ENCODE peak calls at places on chromosomes 16 and 17, in five cellular contexts. X, R, K, Z and D are unnamed samples.

GRCh38 chr16:14586637-14587036 is 43.4 kb downstream of the PARN start:
- DNase-seq in X (no peak), R (no peak), K (no peak), Z (no peak), D (no peak)

GRCh38 chr17:39667262-39668140 is 752 bp upstream of the PNMT start:
- DNase-seq in R (no peak), X (peak; percentile 48), Z (no peak), K (no peak), D (peak; percentile 79)

GRCh38 chr17:76329664-76330063 is 21.6 kb upstream of the QRICH2 start:
- DNase-seq in K (no peak), Z (no peak), R (no peak), X (no peak), D (no peak)

GRCh38 chr16:75244225-75244792 is 7.1 kb downstream of the BCAR1 start:
- DNase-seq in R (peak; percentile 92), K (no peak), X (peak; percentile 45), Z (no peak), D (no peak)

GRCh38 chr17:38898291-38898679 is 27.1 kb upstream of the LASP1NB start:
- DNase-seq in X (no peak), K (no peak), Z (no peak), R (no peak), D (no peak)

GRCh38 chr17:57264250-57264649 is 7.9 kb downstream of the MSI2 start:
- DNase-seq in R (no peak), K (no peak), X (no peak), Z (no peak), D (peak; percentile 13)

GRCh38 chr16:76787394-76787793 is 403.6 kb upstream of the MON1B start:
- DNase-seq in K (no peak), Z (no peak), X (no peak), R (no peak), D (no peak)

GRCh38 chr16:74315059-74315458 is 18.4 kb downstream of the PSMD7 start:
- DNase-seq in Z (no peak), R (no peak), X (no peak), K (no peak), D (no peak)

GRCh38 chr16:3364774-3365427 is 9.2 kb downstream of the OR2C1 start:
- DNase-seq in X (peak; percentile 93), K (peak; percentile 83), Z (peak; percentile 83), R (peak; percentile 91), D (peak; percentile 45)

GRCh38 chr16:64162613-64163375 is 959.1 kb downstream of the CDH11 start:
- DNase-seq in X (no peak), K (no peak), Z (no peak), R (no peak), D (no peak)

GRCh38 chr16:23280483-23280967 is 21.6 kb upstream of the SCNN1B start:
- DNase-seq in R (no peak), Z (no peak), K (no peak), X (no peak), D (no peak)

GRCh38 chr17:78996781-78997201 is 12.8 kb downstream of the CANT1 start:
- DNase-seq in R (no peak), K (no peak), Z (peak; percentile 43), X (no peak), D (no peak)
- H3K27ac ChIP-seq in R (no peak overlapping the region), K (no peak overlapping the region), Z (peak overlapping the region; percentile 3), X (no peak overlapping the region), D (no peak overlapping the region)

GRCh38 chr16:57516176-57516725 is 20.1 kb downstream of the CCDC102A start:
- DNase-seq in Z (no peak), R (no peak), K (no peak), X (no peak), D (no peak)
- H3K27ac ChIP-seq in Z (no peak overlapping the region), R (no peak overlapping the region), K (no peak overlapping the region), X (no peak overlapping the region), D (no peak overlapping the region)

DNA sequence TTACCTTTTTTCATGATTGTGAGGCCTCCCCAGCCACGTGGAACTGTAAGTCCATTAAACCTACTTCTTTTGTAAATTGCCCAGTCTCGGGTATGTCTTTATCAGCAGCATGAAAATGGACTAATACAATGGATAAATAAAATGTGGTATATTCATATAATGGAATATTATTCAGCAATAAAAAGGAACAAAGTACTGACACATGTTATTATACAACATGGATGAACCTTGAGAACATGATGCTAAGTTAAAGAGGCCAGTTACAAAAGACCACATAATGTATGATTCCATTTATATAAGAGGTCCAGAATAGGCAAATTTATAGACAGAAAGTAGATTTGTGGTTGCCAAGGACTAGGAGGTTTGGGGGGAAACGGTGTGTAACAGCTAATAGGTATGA is 5.3 kb downstream of the ERN1 start:
- DNase-seq in Z (no peak), R (no peak), X (no peak), K (no peak), D (no peak)
- H3K27ac ChIP-seq in Z (no peak overlapping the region), R (no peak overlapping the region), X (no peak overlapping the region), K (no peak overlapping the region), D (no peak overlapping the region)

GRCh38 chr17:82601447-82602000 is 46.7 kb downstream of the WDR45B start:
- DNase-seq in K (no peak), R (no peak), Z (no peak), X (no peak), D (no peak)

GRCh38 chr17:82602487-82602886 is 45.8 kb downstream of the WDR45B start:
- DNase-seq in Z (no peak), X (no peak), R (no peak), K (no peak), D (no peak)

GRCh38 chr17:82603981-82604448 is 44.2 kb downstream of the WDR45B start:
- DNase-seq in X (peak; percentile 87), R (peak; percentile 87), Z (no peak), K (no peak), D (no peak)

GRCh38 chr17:82604532-82604931 is 43.7 kb downstream of the WDR45B start:
- DNase-seq in K (no peak), Z (no peak), X (peak; percentile 27), R (no peak), D (no peak)

GRCh38 chr17:82602986-82603385 is 45.3 kb downstream of the WDR45B start:
- DNase-seq in R (no peak), Z (no peak), K (no peak), X (no peak), D (no peak)
- H3K27ac ChIP-seq in R (no peak overlapping the region), Z (no peak overlapping the region), K (no peak overlapping the region), X (peak overlapping the region; percentile 78), D (no peak overlapping the region)

DNA sequence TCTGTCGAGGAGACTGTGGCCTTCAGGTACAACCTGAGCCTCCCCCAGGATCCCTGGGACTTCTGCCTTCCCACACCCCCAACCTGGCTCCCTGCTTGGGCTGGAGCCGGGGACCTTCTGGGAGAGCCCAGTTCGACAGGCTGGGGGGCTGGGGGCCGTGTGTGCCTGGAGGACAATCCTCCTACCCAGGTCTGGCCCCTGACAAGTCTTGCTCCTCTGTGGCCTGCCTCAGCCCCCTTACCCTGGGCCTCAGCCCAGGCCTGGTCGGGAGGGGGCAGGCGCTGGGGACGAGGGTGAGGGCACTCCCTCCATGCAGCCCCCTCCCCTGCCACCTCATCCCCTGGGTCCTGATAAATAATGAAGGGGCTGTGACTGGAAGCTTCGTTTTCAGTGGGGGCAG is 5.2 kb upstream of the BAHCC1 start:
- DNase-seq in K (no peak), R (no peak), Z (no peak), X (no peak), D (no peak)
- H3K27ac ChIP-seq in K (no peak overlapping the region), R (no peak overlapping the region), Z (no peak overlapping the region), X (peak overlapping the region; percentile 99), D (peak overlapping the region; percentile 89)

DNA sequence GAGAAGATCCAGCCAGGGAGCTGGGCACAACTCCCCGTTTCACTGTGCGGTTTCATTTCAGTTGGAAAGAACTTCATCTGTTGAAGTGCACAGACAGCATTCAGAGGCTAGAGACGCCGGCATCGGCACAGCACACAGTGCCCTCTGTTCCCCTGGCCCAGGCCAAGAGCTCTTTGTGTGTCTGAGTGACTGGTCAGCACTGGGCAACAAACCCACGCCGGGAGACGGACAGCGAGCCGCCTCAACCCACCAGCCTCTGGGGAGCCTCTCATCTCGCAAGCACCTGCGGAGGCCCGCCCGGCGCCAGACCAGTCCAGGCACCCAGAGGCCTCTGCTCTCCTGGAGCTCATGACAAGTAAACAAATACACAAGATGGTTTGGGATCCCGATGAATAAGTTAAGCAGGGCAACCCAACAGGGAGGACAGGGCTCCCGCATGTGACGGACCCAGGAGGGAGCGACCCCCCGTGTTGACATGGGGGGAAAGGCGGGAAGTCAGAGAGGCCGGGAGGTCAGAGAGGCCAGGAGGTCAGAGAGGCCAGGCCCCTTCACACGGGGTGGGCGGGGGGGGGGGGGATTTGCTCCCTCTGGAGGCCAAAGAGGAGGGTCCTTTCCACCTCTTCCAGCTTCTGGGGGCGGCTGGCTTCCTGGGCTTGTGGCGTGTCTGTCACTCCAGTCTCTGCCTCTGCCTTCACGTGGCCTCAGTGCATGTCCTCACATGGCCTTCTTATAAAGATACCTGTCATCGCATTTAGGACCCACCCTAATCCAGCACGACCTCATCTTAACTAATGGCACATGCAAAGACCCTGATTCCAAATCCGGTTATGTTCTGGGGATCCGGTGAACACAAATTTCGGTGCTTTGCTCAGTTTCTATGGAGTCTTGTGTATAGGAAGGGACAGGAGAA is 25.8 kb upstream of the KLHDC4 start:
- DNase-seq in Z (no peak), X (no peak), R (no peak), K (no peak), D (peak; percentile 66)
- H3K27ac ChIP-seq in Z (no peak overlapping the region), X (peak overlapping the region; percentile 73), R (no peak overlapping the region), K (no peak overlapping the region), D (no peak overlapping the region)

DNA sequence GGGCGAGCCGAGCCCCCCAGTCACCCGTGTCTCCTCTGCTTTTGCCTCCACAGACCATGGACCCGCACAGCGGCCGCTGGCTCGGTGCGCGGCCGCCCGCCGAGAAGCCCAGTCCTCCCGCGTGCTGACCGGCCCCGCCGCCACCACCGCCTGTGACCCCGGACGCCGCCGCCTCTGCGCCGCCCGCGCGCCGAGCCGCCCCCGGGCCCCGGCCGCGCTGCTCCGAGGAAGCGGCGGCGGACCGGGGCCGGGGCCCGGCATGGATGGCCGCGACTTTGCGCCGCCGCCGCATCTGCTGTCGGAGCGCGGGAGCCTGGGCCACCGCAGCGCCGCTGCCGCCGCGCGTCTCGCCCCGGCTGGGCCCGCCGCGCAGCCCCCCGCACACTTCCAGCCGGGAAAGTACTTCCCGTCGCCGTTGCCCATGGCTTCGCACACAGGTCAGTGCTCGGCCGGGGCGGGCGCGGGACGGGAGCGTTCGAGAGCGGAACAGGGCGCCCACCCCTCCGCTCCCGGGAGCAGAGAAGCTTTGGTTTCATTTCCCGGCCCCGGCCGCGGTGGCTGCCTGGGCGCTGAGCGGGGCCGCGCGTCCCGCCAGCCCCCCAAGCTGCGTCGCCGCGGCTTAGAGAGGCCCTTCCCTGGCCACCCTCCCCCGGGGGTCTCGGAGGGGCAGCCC is 4.4 kb downstream of the BAHCC1 start:
- DNase-seq in X (no peak), K (no peak), R (no peak), Z (peak; percentile 76), D (peak; percentile 81)
- H3K27ac ChIP-seq in X (peak overlapping the region; percentile 98), K (peak overlapping the region; percentile 51), R (peak overlapping the region; percentile 87), Z (peak overlapping the region; percentile 85), D (peak overlapping the region; percentile 83)